ENCODE peak calls at places on chromosomes 5 and 9, in seven cellular contexts. One of them, this sample, is unnamed.

GRCh38 chr5:167296056-167296455 is 995.4 kb upstream of the WWC1 start:
- DNase-seq in neural progenitor cell: no peak
- DNase-seq in colonic mucosa: no peak
- DNase-seq in body of pancreas: no peak
- DNase-seq in HepG2: no peak
- DNase-seq in breast epithelium: no peak
- DNase-seq in effector memory CD4-positive, alpha-beta T cell: no peak
- DNase-seq in this sample: no peak

GRCh38 chr5:141488591-141489478 is at the start of gene PCDHGC5:
- DNase-seq in neural progenitor cell: no peak
- DNase-seq in colonic mucosa: no peak
- DNase-seq in body of pancreas: no peak
- DNase-seq in HepG2: no peak
- DNase-seq in breast epithelium: no peak
- DNase-seq in effector memory CD4-positive, alpha-beta T cell: no peak
- DNase-seq in this sample: no peak

GRCh38 chr5:74192606-74193299 is 447.8 kb downstream of the ENC1 start:
- DNase-seq in neural progenitor cell: no peak
- DNase-seq in colonic mucosa: no peak
- DNase-seq in body of pancreas: no peak
- DNase-seq in HepG2: no peak
- DNase-seq in breast epithelium: no peak
- DNase-seq in effector memory CD4-positive, alpha-beta T cell: no peak
- DNase-seq in this sample: no peak

GRCh38 chr9:128253140-128253990 is 22.4 kb downstream of the GOLGA2 start:
- DNase-seq in neural progenitor cell: no peak
- DNase-seq in colonic mucosa: no peak
- DNase-seq in body of pancreas: no peak
- DNase-seq in HepG2: no peak
- DNase-seq in breast epithelium: no peak
- DNase-seq in effector memory CD4-positive, alpha-beta T cell: no peak
- DNase-seq in this sample: no peak

GRCh38 chr9:76371901-76372300 is 22.3 kb downstream of the RFK start:
- DNase-seq in neural progenitor cell: no peak
- DNase-seq in colonic mucosa: no peak
- DNase-seq in body of pancreas: no peak
- DNase-seq in HepG2: no peak
- DNase-seq in breast epithelium: no peak
- DNase-seq in effector memory CD4-positive, alpha-beta T cell: no peak
- DNase-seq in this sample: no peak

GRCh38 chr5:108384741-108385140 is 2.8 kb upstream of the FBXL17 start:
- DNase-seq in neural progenitor cell: no peak
- DNase-seq in colonic mucosa: no peak
- DNase-seq in body of pancreas: no peak
- DNase-seq in HepG2: no peak
- DNase-seq in breast epithelium: no peak
- DNase-seq in effector memory CD4-positive, alpha-beta T cell: no peak
- DNase-seq in this sample: no peak

GRCh38 chr5:139457653-139458306 is 4.8 kb downstream of the ECSCR start:
- DNase-seq in neural progenitor cell: no peak
- DNase-seq in colonic mucosa: no peak
- DNase-seq in body of pancreas: no peak
- DNase-seq in HepG2: no peak
- DNase-seq in breast epithelium: no peak
- DNase-seq in effector memory CD4-positive, alpha-beta T cell: no peak
- DNase-seq in this sample: no peak

GRCh38 chr9:106704056-106704625 is 158.8 kb upstream of the ZNF462 start:
- DNase-seq in neural progenitor cell: no peak
- DNase-seq in colonic mucosa: no peak
- DNase-seq in body of pancreas: no peak
- DNase-seq in HepG2: no peak
- DNase-seq in breast epithelium: no peak
- DNase-seq in effector memory CD4-positive, alpha-beta T cell: no peak
- DNase-seq in this sample: no peak

GRCh38 chr5:7388553-7388952 is 7.4 kb upstream of the ADCY2 start:
- DNase-seq in neural progenitor cell: no peak
- DNase-seq in colonic mucosa: no peak
- DNase-seq in body of pancreas: no peak
- DNase-seq in HepG2: no peak
- DNase-seq in breast epithelium: no peak
- DNase-seq in effector memory CD4-positive, alpha-beta T cell: no peak
- DNase-seq in this sample: no peak

GRCh38 chr5:79503794-79504495 is 10.0 kb downstream of the HOMER1 start:
- DNase-seq in neural progenitor cell: no peak
- DNase-seq in colonic mucosa: no peak
- DNase-seq in body of pancreas: no peak
- DNase-seq in HepG2: no peak
- DNase-seq in breast epithelium: no peak
- DNase-seq in effector memory CD4-positive, alpha-beta T cell: no peak
- DNase-seq in this sample: no peak

GRCh38 chr5:127863610-127864395 is 160.6 kb downstream of the CCDC192 start:
- DNase-seq in neural progenitor cell: no peak
- DNase-seq in colonic mucosa: no peak
- DNase-seq in body of pancreas: no peak
- DNase-seq in HepG2: no peak
- DNase-seq in breast epithelium: no peak
- DNase-seq in effector memory CD4-positive, alpha-beta T cell: no peak
- DNase-seq in this sample: no peak

GRCh38 chr5:134103998-134104612 is 10.4 kb upstream of the TCF7 start:
- DNase-seq in neural progenitor cell: no peak
- DNase-seq in colonic mucosa: no peak
- DNase-seq in body of pancreas: no peak
- DNase-seq in HepG2: no peak
- DNase-seq in breast epithelium: no peak
- DNase-seq in effector memory CD4-positive, alpha-beta T cell: no peak
- DNase-seq in this sample: no peak

GRCh38 chr5:80653497-80653896 is 955 bp upstream of the MSH3 start:
- DNase-seq in neural progenitor cell: no peak
- DNase-seq in colonic mucosa: peak; percentile 29
- DNase-seq in body of pancreas: no peak
- DNase-seq in HepG2: no peak
- DNase-seq in breast epithelium: no peak
- DNase-seq in effector memory CD4-positive, alpha-beta T cell: no peak
- DNase-seq in this sample: no peak

GRCh38 chr9:37534901-37535300 is 41.3 kb downstream of the FBXO10 start:
- DNase-seq in neural progenitor cell: peak; percentile 82
- DNase-seq in colonic mucosa: no peak
- DNase-seq in body of pancreas: no peak
- DNase-seq in HepG2: no peak
- DNase-seq in breast epithelium: no peak
- DNase-seq in effector memory CD4-positive, alpha-beta T cell: no peak
- DNase-seq in this sample: no peak

GRCh38 chr5:77569409-77569808 is 69.1 kb downstream of the OTP start:
- DNase-seq in neural progenitor cell: no peak
- DNase-seq in colonic mucosa: no peak
- DNase-seq in body of pancreas: no peak
- DNase-seq in HepG2: no peak
- DNase-seq in breast epithelium: no peak
- DNase-seq in effector memory CD4-positive, alpha-beta T cell: no peak
- DNase-seq in this sample: no peak

GRCh38 chr5:116486588-116486987 is 88.0 kb downstream of the SEMA6A start:
- DNase-seq in neural progenitor cell: no peak
- DNase-seq in colonic mucosa: no peak
- DNase-seq in body of pancreas: no peak
- DNase-seq in HepG2: no peak
- DNase-seq in breast epithelium: no peak
- DNase-seq in effector memory CD4-positive, alpha-beta T cell: no peak
- DNase-seq in this sample: no peak

GRCh38 chr9:126114409-126114760 is 212.2 kb upstream of the MVB12B start:
- DNase-seq in neural progenitor cell: no peak
- DNase-seq in colonic mucosa: no peak
- DNase-seq in body of pancreas: no peak
- DNase-seq in HepG2: no peak
- DNase-seq in breast epithelium: no peak
- DNase-seq in effector memory CD4-positive, alpha-beta T cell: no peak
- DNase-seq in this sample: no peak

GRCh38 chr5:138932171-138932810 is 57.2 kb upstream of the LRRTM2 start:
- DNase-seq in neural progenitor cell: no peak
- DNase-seq in colonic mucosa: no peak
- DNase-seq in body of pancreas: no peak
- DNase-seq in HepG2: no peak
- DNase-seq in breast epithelium: peak; percentile 15
- DNase-seq in effector memory CD4-positive, alpha-beta T cell: no peak
- DNase-seq in this sample: no peak

GRCh38 chr5:10338996-10339903 is 14.2 kb upstream of the MARCHF6 start:
- DNase-seq in neural progenitor cell: peak; percentile 76
- DNase-seq in colonic mucosa: no peak
- DNase-seq in body of pancreas: no peak
- DNase-seq in HepG2: no peak
- DNase-seq in breast epithelium: no peak
- DNase-seq in effector memory CD4-positive, alpha-beta T cell: no peak
- DNase-seq in this sample: peak; percentile 79

GRCh38 chr5:32690153-32690552 is 21.0 kb upstream of the NPR3 start:
- DNase-seq in neural progenitor cell: no peak
- DNase-seq in colonic mucosa: no peak
- DNase-seq in body of pancreas: no peak
- DNase-seq in HepG2: peak; percentile 3
- DNase-seq in breast epithelium: no peak
- DNase-seq in effector memory CD4-positive, alpha-beta T cell: no peak
- DNase-seq in this sample: no peak

GRCh38 chr5:54844905-54845566 is 140.4 kb downstream of the ESM1 start:
- DNase-seq in neural progenitor cell: peak; percentile 38
- DNase-seq in colonic mucosa: no peak
- DNase-seq in body of pancreas: no peak
- DNase-seq in HepG2: peak; percentile 8
- DNase-seq in breast epithelium: no peak
- DNase-seq in effector memory CD4-positive, alpha-beta T cell: no peak
- DNase-seq in this sample: no peak

GRCh38 chr5:76209297-76209696 is 126.1 kb downstream of the SV2C start:
- DNase-seq in neural progenitor cell: no peak
- DNase-seq in colonic mucosa: no peak
- DNase-seq in body of pancreas: no peak
- DNase-seq in HepG2: no peak
- DNase-seq in breast epithelium: no peak
- DNase-seq in effector memory CD4-positive, alpha-beta T cell: no peak
- DNase-seq in this sample: no peak

GRCh38 chr5:137075163-137075970 is 423.8 kb downstream of the SPOCK1 start:
- DNase-seq in neural progenitor cell: peak; percentile 85
- DNase-seq in colonic mucosa: peak; percentile 82
- DNase-seq in body of pancreas: peak; percentile 92
- DNase-seq in HepG2: peak; percentile 69
- DNase-seq in breast epithelium: peak; percentile 39
- DNase-seq in effector memory CD4-positive, alpha-beta T cell: no peak
- DNase-seq in this sample: no peak

GRCh38 chr9:9598723-9599122 is 1014.1 kb downstream of the PTPRD start:
- DNase-seq in neural progenitor cell: no peak
- DNase-seq in colonic mucosa: no peak
- DNase-seq in body of pancreas: no peak
- DNase-seq in HepG2: no peak
- DNase-seq in breast epithelium: no peak
- DNase-seq in effector memory CD4-positive, alpha-beta T cell: no peak
- DNase-seq in this sample: no peak

GRCh38 chr9:121500165-121500478 is 478 bp upstream of the GGTA1 start:
- DNase-seq in neural progenitor cell: peak; percentile 65
- DNase-seq in colonic mucosa: no peak
- DNase-seq in body of pancreas: no peak
- DNase-seq in HepG2: no peak
- DNase-seq in breast epithelium: no peak
- DNase-seq in effector memory CD4-positive, alpha-beta T cell: no peak
- DNase-seq in this sample: no peak
- H3K27me3 ChIP-seq in neural progenitor cell: peaks cover 72% of the 10 kb centered on the region
- H3K27me3 ChIP-seq in colonic mucosa: peaks cover 11% of the 10 kb centered on the region
- H3K27me3 ChIP-seq in body of pancreas: peaks cover 6% of the 10 kb centered on the region
- H3K27me3 ChIP-seq in HepG2: peaks cover 53% of the 10 kb centered on the region
- H3K27me3 ChIP-seq in breast epithelium: no peaks in the 10 kb centered on the region
- H3K27me3 ChIP-seq in effector memory CD4-positive, alpha-beta T cell: peaks cover 13% of the 10 kb centered on the region
- H3K27me3 ChIP-seq in this sample: no peaks in the 10 kb centered on the region

GRCh38 chr9:114120192-114121014 is 21.3 kb upstream of the KIF12 start:
- DNase-seq in neural progenitor cell: no peak
- DNase-seq in colonic mucosa: peak; percentile 43
- DNase-seq in body of pancreas: no peak
- DNase-seq in HepG2: no peak
- DNase-seq in breast epithelium: no peak
- DNase-seq in effector memory CD4-positive, alpha-beta T cell: no peak
- DNase-seq in this sample: no peak

GRCh38 chr9:114122628-114123027 is 23.5 kb upstream of the KIF12 start:
- DNase-seq in neural progenitor cell: no peak
- DNase-seq in colonic mucosa: no peak
- DNase-seq in body of pancreas: no peak
- DNase-seq in HepG2: no peak
- DNase-seq in breast epithelium: no peak
- DNase-seq in effector memory CD4-positive, alpha-beta T cell: no peak
- DNase-seq in this sample: no peak

GRCh38 chr9:114123031-114123977 is 24.2 kb upstream of the KIF12 start:
- DNase-seq in neural progenitor cell: no peak
- DNase-seq in colonic mucosa: no peak
- DNase-seq in body of pancreas: no peak
- DNase-seq in HepG2: peak; percentile 58
- DNase-seq in breast epithelium: no peak
- DNase-seq in effector memory CD4-positive, alpha-beta T cell: no peak
- DNase-seq in this sample: no peak

GRCh38 chr9:114122152-114122615 is 23.1 kb upstream of the KIF12 start:
- DNase-seq in neural progenitor cell: no peak
- DNase-seq in colonic mucosa: no peak
- DNase-seq in body of pancreas: no peak
- DNase-seq in HepG2: no peak
- DNase-seq in breast epithelium: no peak
- DNase-seq in effector memory CD4-positive, alpha-beta T cell: no peak
- DNase-seq in this sample: no peak

GRCh38 chr9:114121445-114122151 is 22.5 kb upstream of the KIF12 start:
- DNase-seq in neural progenitor cell: no peak
- DNase-seq in colonic mucosa: no peak
- DNase-seq in body of pancreas: no peak
- DNase-seq in HepG2: no peak
- DNase-seq in breast epithelium: no peak
- DNase-seq in effector memory CD4-positive, alpha-beta T cell: no peak
- DNase-seq in this sample: no peak
- H3K4me3 ChIP-seq in neural progenitor cell: no peak overlapping the region
- H3K4me3 ChIP-seq in colonic mucosa: no peak overlapping the region
- H3K4me3 ChIP-seq in body of pancreas: no peak overlapping the region
- H3K4me3 ChIP-seq in HepG2: no peak overlapping the region
- H3K4me3 ChIP-seq in breast epithelium: no peak overlapping the region
- H3K4me3 ChIP-seq in effector memory CD4-positive, alpha-beta T cell: no peak overlapping the region
- H3K4me3 ChIP-seq in this sample: no peak overlapping the region

DNA sequence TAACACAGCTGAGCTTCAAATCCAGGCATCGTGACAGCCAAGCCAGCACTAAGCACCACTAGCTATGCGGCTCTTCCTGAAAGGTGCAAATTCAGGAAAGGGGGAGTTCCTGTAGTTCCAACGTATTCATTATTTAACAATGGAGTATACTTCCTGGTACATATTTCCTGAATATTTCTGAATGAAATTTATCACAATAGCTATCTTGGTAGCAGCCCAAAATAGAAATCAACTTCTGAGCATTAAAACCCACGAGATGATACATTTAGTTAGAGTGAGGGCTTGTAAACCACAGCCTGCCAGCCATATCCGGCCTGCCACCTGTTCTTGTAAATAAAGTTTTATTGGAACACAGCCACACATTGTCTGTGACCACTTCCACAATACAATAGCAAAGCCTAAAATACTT is 109.7 kb upstream of the RETREG1 start:
- DNase-seq in neural progenitor cell: no peak
- DNase-seq in colonic mucosa: peak; percentile 60
- DNase-seq in body of pancreas: no peak
- DNase-seq in HepG2: no peak
- DNase-seq in breast epithelium: no peak
- DNase-seq in effector memory CD4-positive, alpha-beta T cell: no peak
- DNase-seq in this sample: no peak
- H3K27ac ChIP-seq in neural progenitor cell: peak overlapping the region; percentile 80
- H3K27ac ChIP-seq in colonic mucosa: peak overlapping the region; percentile 13
- H3K27ac ChIP-seq in body of pancreas: no peak overlapping the region
- H3K27ac ChIP-seq in HepG2: no peak overlapping the region
- H3K27ac ChIP-seq in breast epithelium: no peak overlapping the region
- H3K27ac ChIP-seq in effector memory CD4-positive, alpha-beta T cell: no peak overlapping the region
- H3K27ac ChIP-seq in this sample: no peak overlapping the region

GRCh38 chr5:3602713-3603502 is 7.3 kb downstream of the IRX1 start:
- DNase-seq in neural progenitor cell: peak; percentile 67
- DNase-seq in colonic mucosa: no peak
- DNase-seq in body of pancreas: peak; percentile 44
- DNase-seq in HepG2: peak; percentile 1
- DNase-seq in breast epithelium: no peak
- DNase-seq in effector memory CD4-positive, alpha-beta T cell: no peak
- DNase-seq in this sample: no peak
- H3K27me3 ChIP-seq in neural progenitor cell: peaks cover 100% of the 10 kb centered on the region
- H3K27me3 ChIP-seq in colonic mucosa: peaks cover 50% of the 10 kb centered on the region
- H3K27me3 ChIP-seq in body of pancreas: peaks cover 32% of the 10 kb centered on the region
- H3K27me3 ChIP-seq in HepG2: peaks cover 14% of the 10 kb centered on the region
- H3K27me3 ChIP-seq in breast epithelium: no peaks in the 10 kb centered on the region
- H3K27me3 ChIP-seq in effector memory CD4-positive, alpha-beta T cell: peaks cover 13% of the 10 kb centered on the region
- H3K27me3 ChIP-seq in this sample: peaks cover 93% of the 10 kb centered on the region